ENCODE peak calls at places on chromosomes 7 and 10, in seven cellular contexts. One of them, this sample, is unnamed.

GRCh38 chr10:133528845-133529575 is 1.8 kb downstream of the CYP2E1 start:
- DNase-seq in BE2C: peak
- DNase-seq in AG08396: no peak
- DNase-seq in left lung: no peak
- DNase-seq in upper lobe of right lung: no peak
- DNase-seq in stimulated activated CD4-positive, alpha-beta T cell treated with anti-CD3 and anti-CD28 coated beads, Interleukin-1b, Interleukin-23, amount 100 ng/mL, for 1 hour: no peak
- DNase-seq in right atrium auricular region: no peak
- DNase-seq in this sample: no peak

GRCh38 chr7:88306590-88307048 is at the start of gene STEAP4:
- DNase-seq in BE2C: no peak
- DNase-seq in left lung: peak
- DNase-seq in upper lobe of right lung: peak
- DNase-seq in AG08396: no peak
- DNase-seq in stimulated activated CD4-positive, alpha-beta T cell treated with anti-CD3 and anti-CD28 coated beads, Interleukin-1b, Interleukin-23, amount 100 ng/mL, for 1 hour: no peak
- DNase-seq in right atrium auricular region: peak
- DNase-seq in this sample: no peak

GRCh38 chr7:85719981-85720963 is 533.4 kb upstream of the SEMA3D start:
- DNase-seq in right atrium auricular region: no peak
- DNase-seq in BE2C: no peak
- DNase-seq in left lung: no peak
- DNase-seq in stimulated activated CD4-positive, alpha-beta T cell treated with anti-CD3 and anti-CD28 coated beads, Interleukin-1b, Interleukin-23, amount 100 ng/mL, for 1 hour: no peak
- DNase-seq in AG08396: no peak
- DNase-seq in upper lobe of right lung: no peak
- DNase-seq in this sample: no peak

GRCh38 chr7:74032624-74033371 is 4.8 kb downstream of the ELN start:
- DNase-seq in upper lobe of right lung: no peak
- DNase-seq in left lung: no peak
- DNase-seq in AG08396: no peak
- DNase-seq in stimulated activated CD4-positive, alpha-beta T cell treated with anti-CD3 and anti-CD28 coated beads, Interleukin-1b, Interleukin-23, amount 100 ng/mL, for 1 hour: no peak
- DNase-seq in BE2C: no peak
- DNase-seq in right atrium auricular region: no peak
- DNase-seq in this sample: no peak

GRCh38 chr10:92816106-92816505 is 32.2 kb upstream of the EXOC6 start:
- DNase-seq in stimulated activated CD4-positive, alpha-beta T cell treated with anti-CD3 and anti-CD28 coated beads, Interleukin-1b, Interleukin-23, amount 100 ng/mL, for 1 hour: no peak
- DNase-seq in BE2C: no peak
- DNase-seq in upper lobe of right lung: no peak
- DNase-seq in AG08396: peak
- DNase-seq in right atrium auricular region: no peak
- DNase-seq in left lung: no peak
- DNase-seq in this sample: no peak

GRCh38 chr10:21197006-21197405 is 299.9 kb upstream of the NEBL start:
- DNase-seq in stimulated activated CD4-positive, alpha-beta T cell treated with anti-CD3 and anti-CD28 coated beads, Interleukin-1b, Interleukin-23, amount 100 ng/mL, for 1 hour: no peak
- DNase-seq in upper lobe of right lung: no peak
- DNase-seq in BE2C: no peak
- DNase-seq in AG08396: no peak
- DNase-seq in left lung: no peak
- DNase-seq in right atrium auricular region: no peak
- DNase-seq in this sample: no peak

GRCh38 chr10:110498982-110499795 is 1.5 kb downstream of the DUSP5 start:
- DNase-seq in right atrium auricular region: no peak
- DNase-seq in upper lobe of right lung: no peak
- DNase-seq in stimulated activated CD4-positive, alpha-beta T cell treated with anti-CD3 and anti-CD28 coated beads, Interleukin-1b, Interleukin-23, amount 100 ng/mL, for 1 hour: no peak
- DNase-seq in left lung: no peak
- DNase-seq in BE2C: peak
- DNase-seq in AG08396: peak
- DNase-seq in this sample: no peak

GRCh38 chr7:70693300-70693689 is 438.6 kb upstream of the GALNT17 start:
- DNase-seq in left lung: peak
- DNase-seq in right atrium auricular region: no peak
- DNase-seq in stimulated activated CD4-positive, alpha-beta T cell treated with anti-CD3 and anti-CD28 coated beads, Interleukin-1b, Interleukin-23, amount 100 ng/mL, for 1 hour: no peak
- DNase-seq in BE2C: no peak
- DNase-seq in upper lobe of right lung: peak
- DNase-seq in AG08396: peak
- DNase-seq in this sample: no peak

GRCh38 chr10:34737772-34738169 is 77.3 kb downstream of the PARD3 start:
- DNase-seq in AG08396: no peak
- DNase-seq in stimulated activated CD4-positive, alpha-beta T cell treated with anti-CD3 and anti-CD28 coated beads, Interleukin-1b, Interleukin-23, amount 100 ng/mL, for 1 hour: no peak
- DNase-seq in BE2C: no peak
- DNase-seq in upper lobe of right lung: no peak
- DNase-seq in right atrium auricular region: no peak
- DNase-seq in left lung: no peak
- DNase-seq in this sample: no peak

GRCh38 chr7:93015193-93016084 is 102.3 kb downstream of the SAMD9 start:
- DNase-seq in right atrium auricular region: no peak
- DNase-seq in upper lobe of right lung: no peak
- DNase-seq in stimulated activated CD4-positive, alpha-beta T cell treated with anti-CD3 and anti-CD28 coated beads, Interleukin-1b, Interleukin-23, amount 100 ng/mL, for 1 hour: no peak
- DNase-seq in AG08396: no peak
- DNase-seq in BE2C: no peak
- DNase-seq in left lung: no peak
- DNase-seq in this sample: no peak

GRCh38 chr7:90262438-90262837 is 17.5 kb downstream of the CFAP69 start:
- DNase-seq in right atrium auricular region: no peak
- DNase-seq in left lung: no peak
- DNase-seq in BE2C: no peak
- DNase-seq in stimulated activated CD4-positive, alpha-beta T cell treated with anti-CD3 and anti-CD28 coated beads, Interleukin-1b, Interleukin-23, amount 100 ng/mL, for 1 hour: no peak
- DNase-seq in upper lobe of right lung: no peak
- DNase-seq in AG08396: peak
- DNase-seq in this sample: no peak

GRCh38 chr7:71630521-71630920 is 498.6 kb downstream of the GALNT17 start:
- DNase-seq in stimulated activated CD4-positive, alpha-beta T cell treated with anti-CD3 and anti-CD28 coated beads, Interleukin-1b, Interleukin-23, amount 100 ng/mL, for 1 hour: no peak
- DNase-seq in AG08396: no peak
- DNase-seq in left lung: no peak
- DNase-seq in BE2C: no peak
- DNase-seq in upper lobe of right lung: no peak
- DNase-seq in right atrium auricular region: no peak
- DNase-seq in this sample: no peak

GRCh38 chr7:98869374-98870070 is at the start of gene TMEM130:
- DNase-seq in BE2C: no peak
- DNase-seq in AG08396: no peak
- DNase-seq in upper lobe of right lung: peak
- DNase-seq in right atrium auricular region: no peak
- DNase-seq in left lung: no peak
- DNase-seq in stimulated activated CD4-positive, alpha-beta T cell treated with anti-CD3 and anti-CD28 coated beads, Interleukin-1b, Interleukin-23, amount 100 ng/mL, for 1 hour: no peak
- DNase-seq in this sample: no peak

GRCh38 chr10:12164085-12164484 is 31.6 kb downstream of the NUDT5 start:
- DNase-seq in upper lobe of right lung: no peak
- DNase-seq in right atrium auricular region: no peak
- DNase-seq in BE2C: no peak
- DNase-seq in AG08396: no peak
- DNase-seq in stimulated activated CD4-positive, alpha-beta T cell treated with anti-CD3 and anti-CD28 coated beads, Interleukin-1b, Interleukin-23, amount 100 ng/mL, for 1 hour: no peak
- DNase-seq in left lung: no peak
- DNase-seq in this sample: no peak

GRCh38 chr10:60425392-60426110 is 35.9 kb upstream of the ANK3 start:
- DNase-seq in right atrium auricular region: no peak
- DNase-seq in left lung: no peak
- DNase-seq in upper lobe of right lung: no peak
- DNase-seq in BE2C: no peak
- DNase-seq in stimulated activated CD4-positive, alpha-beta T cell treated with anti-CD3 and anti-CD28 coated beads, Interleukin-1b, Interleukin-23, amount 100 ng/mL, for 1 hour: no peak
- DNase-seq in AG08396: no peak
- DNase-seq in this sample: no peak

GRCh38 chr10:104617831-104618230 is 23.3 kb upstream of the SORCS3 start:
- DNase-seq in stimulated activated CD4-positive, alpha-beta T cell treated with anti-CD3 and anti-CD28 coated beads, Interleukin-1b, Interleukin-23, amount 100 ng/mL, for 1 hour: no peak
- DNase-seq in BE2C: no peak
- DNase-seq in AG08396: no peak
- DNase-seq in right atrium auricular region: no peak
- DNase-seq in left lung: no peak
- DNase-seq in upper lobe of right lung: no peak
- DNase-seq in this sample: no peak

GRCh38 chr10:76830218-76830617 is 807.4 kb downstream of the KCNMA1 start:
- DNase-seq in BE2C: no peak
- DNase-seq in AG08396: no peak
- DNase-seq in upper lobe of right lung: no peak
- DNase-seq in left lung: no peak
- DNase-seq in stimulated activated CD4-positive, alpha-beta T cell treated with anti-CD3 and anti-CD28 coated beads, Interleukin-1b, Interleukin-23, amount 100 ng/mL, for 1 hour: no peak
- DNase-seq in right atrium auricular region: no peak
- DNase-seq in this sample: no peak

GRCh38 chr10:45373783-45374450 is at the start of gene ALOX5:
- DNase-seq in upper lobe of right lung: peak
- DNase-seq in left lung: peak
- DNase-seq in BE2C: peak
- DNase-seq in stimulated activated CD4-positive, alpha-beta T cell treated with anti-CD3 and anti-CD28 coated beads, Interleukin-1b, Interleukin-23, amount 100 ng/mL, for 1 hour: no peak
- DNase-seq in right atrium auricular region: peak
- DNase-seq in AG08396: peak
- DNase-seq in this sample: no peak

This sample was measured in vagina.